ENCODE peak calls at places on chromosomes 6 and 20, in five cellular contexts. One of them, this sample, is unnamed.

GRCh38 chr6:20402181-20403079 is 751 bp downstream of the E2F3 start:
- DNase-seq in IMR-90: no peak
- DNase-seq in GM12878: no peak
- DNase-seq in A549: peak
- DNase-seq in K562: peak
- DNase-seq in this sample: peak

GRCh38 chr6:43803783-43804549 is 34.0 kb downstream of the VEGFA start:
- DNase-seq in IMR-90: peak
- DNase-seq in GM12878: no peak
- DNase-seq in A549: no peak
- DNase-seq in K562: no peak
- DNase-seq in this sample: no peak

GRCh38 chr6:5223309-5223708 is 37.4 kb downstream of the LYRM4 start:
- DNase-seq in IMR-90: no peak
- DNase-seq in A549: no peak
- DNase-seq in K562: no peak
- DNase-seq in GM12878: no peak
- DNase-seq in this sample: no peak

GRCh38 chr20:51272392-51272791 is 249.5 kb upstream of the KCNG1 start:
- DNase-seq in IMR-90: peak
- DNase-seq in K562: no peak
- DNase-seq in A549: no peak
- DNase-seq in GM12878: no peak
- DNase-seq in this sample: no peak

GRCh38 chr20:59994697-59995122 is 36.5 kb downstream of the CDH26 start:
- DNase-seq in GM12878: no peak
- DNase-seq in K562: peak
- DNase-seq in A549: no peak
- DNase-seq in IMR-90: peak
- DNase-seq in this sample: no peak

GRCh38 chr20:57425150-57426013 is 34.2 kb downstream of the RBM38 start:
- DNase-seq in GM12878: no peak
- DNase-seq in IMR-90: peak
- DNase-seq in A549: no peak
- DNase-seq in K562: peak
- DNase-seq in this sample: no peak

GRCh38 chr20:37096415-37097039 is 730 bp upstream of the RBL1 start:
- DNase-seq in K562: no peak
- DNase-seq in A549: no peak
- DNase-seq in GM12878: no peak
- DNase-seq in IMR-90: no peak
- DNase-seq in this sample: no peak

GRCh38 chr6:37275350-37275749 is 17.4 kb upstream of the TMEM217 start:
- DNase-seq in GM12878: no peak
- DNase-seq in K562: no peak
- DNase-seq in A549: no peak
- DNase-seq in IMR-90: no peak
- DNase-seq in this sample: no peak

GRCh38 chr20:22411568-22412450 is 172.6 kb downstream of the FOXA2 start:
- DNase-seq in K562: peak
- DNase-seq in GM12878: no peak
- DNase-seq in IMR-90: no peak
- DNase-seq in A549: peak
- DNase-seq in this sample: no peak

GRCh38 chr6:109769213-109769612 is 78.1 kb downstream of the FIG4 start:
- DNase-seq in IMR-90: no peak
- DNase-seq in A549: no peak
- DNase-seq in K562: no peak
- DNase-seq in GM12878: no peak
- DNase-seq in this sample: no peak

GRCh38 chr6:130359736-130360135 is 6.1 kb upstream of the TMEM200A start:
- DNase-seq in A549: no peak
- DNase-seq in GM12878: no peak
- DNase-seq in K562: no peak
- DNase-seq in IMR-90: no peak
- DNase-seq in this sample: no peak

GRCh38 chr6:89680150-89680549 is 41.6 kb upstream of the LYRM2 start:
- DNase-seq in IMR-90: no peak
- DNase-seq in GM12878: no peak
- DNase-seq in K562: no peak
- DNase-seq in A549: no peak
- DNase-seq in this sample: no peak

GRCh38 chr6:41887355-41887754 is 7.8 kb downstream of the USP49 start:
- DNase-seq in A549: no peak
- DNase-seq in IMR-90: no peak
- DNase-seq in GM12878: no peak
- DNase-seq in K562: no peak
- DNase-seq in this sample: no peak

GRCh38 chr6:30091577-30092381 is 16.2 kb upstream of the RNF39 start:
- DNase-seq in A549: no peak
- DNase-seq in K562: no peak
- DNase-seq in GM12878: no peak
- DNase-seq in IMR-90: peak
- DNase-seq in this sample: no peak

GRCh38 chr6:128417698-128418097 is 102.7 kb downstream of the PTPRK start:
- DNase-seq in A549: no peak
- DNase-seq in GM12878: no peak
- DNase-seq in K562: no peak
- DNase-seq in IMR-90: no peak
- DNase-seq in this sample: no peak

GRCh38 chr20:23206061-23206460 is 119.9 kb upstream of the CD93 start:
- DNase-seq in A549: no peak
- DNase-seq in IMR-90: no peak
- DNase-seq in GM12878: no peak
- DNase-seq in K562: no peak
- DNase-seq in this sample: no peak

GRCh38 chr20:11373391-11373790 is 544.3 kb upstream of the BTBD3 start:
- DNase-seq in K562: no peak
- DNase-seq in IMR-90: no peak
- DNase-seq in A549: no peak
- DNase-seq in GM12878: no peak
- DNase-seq in this sample: no peak

GRCh38 chr6:146543211-146543939 is at the start of gene RAB32:
- DNase-seq in GM12878: no peak
- DNase-seq in IMR-90: peak
- DNase-seq in K562: peak
- DNase-seq in A549: peak
- DNase-seq in this sample: peak

GRCh38 chr20:36728986-36729385 is 16.9 kb downstream of the NDRG3 start:
- DNase-seq in A549: no peak
- DNase-seq in GM12878: no peak
- DNase-seq in IMR-90: peak
- DNase-seq in K562: no peak
- DNase-seq in this sample: no peak

GRCh38 chr6:163955131-163955530 is 540.6 kb downstream of the QKI start:
- DNase-seq in GM12878: no peak
- DNase-seq in IMR-90: peak
- DNase-seq in A549: no peak
- DNase-seq in K562: no peak
- DNase-seq in this sample: no peak

GRCh38 chr6:91023529-91023928 is 436.7 kb upstream of the MAP3K7 start:
- DNase-seq in K562: no peak
- DNase-seq in IMR-90: no peak
- DNase-seq in A549: no peak
- DNase-seq in GM12878: no peak
- DNase-seq in this sample: no peak

GRCh38 chr20:50655325-50655880 is 35.9 kb downstream of the RIPOR3 start:
- DNase-seq in K562: no peak
- DNase-seq in GM12878: no peak
- DNase-seq in A549: no peak
- DNase-seq in IMR-90: peak
- DNase-seq in this sample: peak

GRCh38 chr6:8030920-8031319 is 33.3 kb downstream of the BLOC1S5 start:
- DNase-seq in GM12878: no peak
- DNase-seq in K562: no peak
- DNase-seq in A549: no peak
- DNase-seq in IMR-90: no peak
- DNase-seq in this sample: no peak

GRCh38 chr6:163951990-163952389 is 537.5 kb downstream of the QKI start:
- DNase-seq in IMR-90: no peak
- DNase-seq in K562: no peak
- DNase-seq in GM12878: no peak
- DNase-seq in A549: no peak
- DNase-seq in this sample: no peak

GRCh38 chr20:9945406-9945805 is 89.4 kb upstream of the ANKEF1 start:
- DNase-seq in A549: no peak
- DNase-seq in K562: no peak
- DNase-seq in GM12878: no peak
- DNase-seq in IMR-90: peak
- DNase-seq in this sample: no peak
- TF ChIP-seq RCOR1 in A549: no peak
- TF ChIP-seq RCOR1 in K562: no peak
- TF ChIP-seq RCOR1 in GM12878: no peak
- TF ChIP-seq RCOR1 in IMR-90: no peak
- TF ChIP-seq RCOR1 in this sample: no peak

DNA sequence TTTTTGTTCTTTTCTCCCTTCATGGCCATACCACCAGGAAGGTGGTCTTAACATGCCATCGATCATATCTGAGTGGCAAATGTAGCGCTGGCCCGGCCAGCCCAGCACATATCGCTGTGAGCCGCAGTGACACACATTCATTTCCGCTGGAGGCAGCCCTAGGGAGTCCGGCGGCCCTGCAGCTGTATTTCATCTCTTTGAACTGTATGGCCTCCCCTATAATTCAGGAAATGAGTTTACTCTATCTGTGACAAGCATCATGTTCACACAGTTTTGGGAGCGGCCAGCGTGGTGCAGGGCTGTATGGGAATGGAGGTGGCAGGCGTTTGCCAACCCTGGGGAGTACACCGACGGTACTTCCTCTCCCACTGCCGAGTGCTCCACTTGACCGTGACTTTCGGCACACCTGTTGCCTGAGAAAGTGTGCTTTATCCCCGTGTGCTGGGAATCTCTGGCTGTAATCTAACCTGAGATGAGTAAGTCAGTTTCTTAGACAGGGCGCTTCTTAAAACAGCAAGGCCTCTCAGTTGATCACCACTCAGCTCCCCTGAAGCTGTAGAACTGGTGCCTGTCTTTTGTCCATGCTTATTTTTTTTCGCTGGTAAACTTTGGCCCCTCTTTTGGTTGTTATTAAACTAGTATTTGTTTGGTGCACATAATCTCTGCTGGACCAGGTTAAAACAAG is 257.1 kb upstream of the TAB2 start:
- DNase-seq in A549: no peak
- DNase-seq in GM12878: peak
- DNase-seq in K562: no peak
- DNase-seq in IMR-90: peak
- DNase-seq in this sample: peak
- TF ChIP-seq RCOR1 in A549: no peak
- TF ChIP-seq RCOR1 in GM12878: no peak
- TF ChIP-seq RCOR1 in K562: no peak
- TF ChIP-seq RCOR1 in IMR-90: no peak
- TF ChIP-seq RCOR1 in this sample: peak

GRCh38 chr20:46249671-46250070 is 58.6 kb downstream of the CDH22 start:
- DNase-seq in GM12878: no peak
- DNase-seq in K562: no peak
- DNase-seq in IMR-90: no peak
- DNase-seq in A549: no peak
- DNase-seq in this sample: no peak
- TF ChIP-seq RCOR1 in GM12878: no peak
- TF ChIP-seq RCOR1 in K562: no peak
- TF ChIP-seq RCOR1 in IMR-90: no peak
- TF ChIP-seq RCOR1 in A549: no peak
- TF ChIP-seq RCOR1 in this sample: no peak

DNA sequence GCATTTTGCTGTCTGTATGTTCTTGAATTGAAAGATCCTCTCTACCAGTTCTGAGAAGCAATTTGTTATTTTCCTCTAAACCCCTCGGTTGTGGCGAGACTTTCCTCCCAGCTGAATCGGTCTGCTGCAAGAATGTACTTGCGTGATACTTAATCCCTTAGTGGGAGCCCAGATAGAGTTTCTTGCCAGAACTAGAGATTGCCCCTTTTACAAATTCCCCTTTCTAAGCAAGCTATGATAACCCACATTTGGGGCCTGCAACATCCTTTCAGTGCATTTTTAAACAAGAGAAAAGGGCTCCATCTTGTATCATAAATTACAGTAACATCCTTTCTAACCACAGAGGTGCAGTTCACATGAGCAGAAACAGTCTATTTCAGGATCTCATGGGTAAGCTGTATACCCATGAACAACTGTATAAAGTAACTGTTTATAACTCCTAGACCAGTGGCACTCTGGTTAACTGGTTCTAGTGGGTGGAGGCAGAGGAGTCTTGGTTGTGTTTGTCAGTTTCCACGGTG is 112.9 kb upstream of the ZNF217 start:
- DNase-seq in A549: no peak
- DNase-seq in GM12878: peak
- DNase-seq in IMR-90: peak
- DNase-seq in K562: no peak
- DNase-seq in this sample: no peak
- TF ChIP-seq RCOR1 in A549: no peak
- TF ChIP-seq RCOR1 in GM12878: peak
- TF ChIP-seq RCOR1 in IMR-90: no peak
- TF ChIP-seq RCOR1 in K562: no peak
- TF ChIP-seq RCOR1 in this sample: no peak

DNA sequence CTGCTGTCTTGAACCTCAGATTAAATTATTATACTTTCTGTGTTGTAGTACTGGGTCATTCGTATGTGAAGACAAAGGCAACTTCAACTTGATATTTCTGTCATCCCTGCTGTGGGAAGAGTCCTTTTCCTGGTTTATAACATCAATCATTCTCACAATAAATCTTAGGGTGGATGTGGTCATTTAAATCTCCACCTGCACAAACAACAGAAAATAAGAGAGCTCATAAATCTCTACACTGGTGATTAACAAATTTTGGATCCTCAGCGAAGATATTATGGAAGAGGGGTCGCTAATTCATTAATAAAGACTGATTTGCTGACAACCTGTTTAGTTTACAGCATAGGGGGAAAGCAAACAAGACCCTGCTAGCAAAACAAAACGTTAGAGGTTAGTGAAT is 1.4 kb upstream of the TCF21 start:
- DNase-seq in A549: no peak
- DNase-seq in GM12878: no peak
- DNase-seq in IMR-90: no peak
- DNase-seq in K562: no peak
- DNase-seq in this sample: no peak
- TF ChIP-seq RCOR1 in A549: no peak
- TF ChIP-seq RCOR1 in GM12878: no peak
- TF ChIP-seq RCOR1 in IMR-90: no peak
- TF ChIP-seq RCOR1 in K562: no peak
- TF ChIP-seq RCOR1 in this sample: no peak

DNA sequence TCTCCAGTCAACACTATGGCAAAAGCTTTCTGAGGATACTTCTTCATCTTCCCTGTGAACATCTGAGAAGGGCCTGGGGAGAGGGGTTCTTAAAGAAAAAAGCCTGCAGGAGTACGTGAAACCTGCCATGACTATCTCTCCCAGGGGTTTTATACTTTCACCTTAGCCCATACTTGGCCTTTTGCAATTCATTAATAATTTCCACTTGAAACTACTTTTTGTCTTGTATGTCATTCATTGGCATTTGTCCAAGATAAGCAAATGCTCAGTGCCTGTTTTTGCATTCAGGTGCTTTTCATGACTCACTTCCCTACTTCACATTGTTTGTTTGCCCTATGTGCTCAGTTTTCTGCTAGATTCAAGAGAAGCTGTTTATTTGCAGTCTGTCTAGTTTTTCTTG is 580.3 kb upstream of the GJE1 start:
- DNase-seq in K562: no peak
- DNase-seq in A549: peak
- DNase-seq in IMR-90: peak
- DNase-seq in GM12878: peak
- DNase-seq in this sample: no peak
- TF ChIP-seq RCOR1 in K562: no peak
- TF ChIP-seq RCOR1 in A549: no peak
- TF ChIP-seq RCOR1 in IMR-90: no peak
- TF ChIP-seq RCOR1 in GM12878: no peak
- TF ChIP-seq RCOR1 in this sample: no peak

This sample was measured in SK-N-SH.